ENCODE peak calls at places on chromosome 15, in four cellular contexts. M is mesendoderm, Z is ACHN, D is psoas muscle. P is an unnamed sample.
A peak's percentile ranks its signal among the peaks of the same experiment; 100 is the strongest.

GRCh38 chr15:99155961-99156443 is 51.1 kb downstream of the SYNM start:
- DNase-seq in D (no peak), M (peak; percentile 81), Z (no peak), P (no peak)

GRCh38 chr15:31393441-31394091 is 66.9 kb downstream of the KLF13 start:
- DNase-seq in D (no peak), Z (no peak), M (no peak), P (no peak)

GRCh38 chr15:78224024-78224413 is 10.3 kb downstream of the ACSBG1 start:
- DNase-seq in M (no peak), Z (no peak), D (no peak), P (no peak)

GRCh38 chr15:57890351-57890750 is 175.2 kb downstream of the ALDH1A2 start:
- DNase-seq in Z (no peak), D (no peak), M (peak; percentile 14), P (no peak)

GRCh38 chr15:65423150-65423976 is 616 bp upstream of the IGDCC4 start:
- DNase-seq in M (peak; percentile 67), D (no peak), Z (no peak), P (no peak)

GRCh38 chr15:98735895-98736617 is 87.7 kb downstream of the IGF1R start:
- DNase-seq in D (no peak), Z (no peak), M (no peak), P (no peak)

GRCh38 chr15:55846108-55846707 is 103.3 kb upstream of the PRTG start:
- DNase-seq in Z (peak; percentile 79), M (peak; percentile 90), D (no peak), P (no peak)

GRCh38 chr15:64180235-64180824 is 17.5 kb upstream of the PPIB start:
- DNase-seq in D (no peak), Z (no peak), M (peak; percentile 61), P (no peak)

GRCh38 chr15:70267306-70267705 is 169.6 kb upstream of the TLE3 start:
- DNase-seq in Z (no peak), M (no peak), D (peak; percentile 28), P (no peak)

GRCh38 chr15:38040615-38041014 is 106.2 kb downstream of the TMCO5A start:
- DNase-seq in M (no peak), Z (no peak), D (no peak), P (no peak)

GRCh38 chr15:62099171-62099601 is 32.4 kb downstream of the C2CD4A start:
- DNase-seq in Z (no peak), D (no peak), M (no peak), P (no peak)

GRCh38 chr15:70855764-70856163 is 1.8 kb upstream of the LARP6 start:
- DNase-seq in M (no peak), Z (no peak), D (no peak), P (no peak)

GRCh38 chr15:46654993-46655392 is 1020.2 kb downstream of the SQOR start:
- DNase-seq in Z (no peak), D (no peak), M (no peak), P (no peak)

GRCh38 chr15:71679223-71680078 is 130.9 kb upstream of the NR2E3 start:
- DNase-seq in Z (no peak), M (peak; percentile 37), D (no peak), P (no peak)

GRCh38 chr15:32878342-32878741 is 160.5 kb downstream of the GREM1 start:
- DNase-seq in D (no peak), Z (no peak), M (no peak), P (no peak)

GRCh38 chr15:66210684-66211083 is 42.9 kb downstream of the MEGF11 start:
- DNase-seq in D (no peak), Z (no peak), M (no peak), P (no peak)

GRCh38 chr15:45105586-45105985 is 8.4 kb downstream of the DUOX2 start:
- DNase-seq in M (no peak), Z (no peak), D (no peak), P (no peak)

GRCh38 chr15:63197626-63198025 is 8.2 kb downstream of the RAB8B start:
- DNase-seq in Z (no peak), D (no peak), M (no peak), P (no peak)

GRCh38 chr15:70974004-70974832 is 81.6 kb downstream of the LRRC49 start:
- DNase-seq in D (no peak), M (peak; percentile 46), Z (peak; percentile 33), P (no peak)

GRCh38 chr15:58771621-58772235 is 626 bp downstream of the MINDY2 start:
- DNase-seq in Z (peak; percentile 33), M (peak; percentile 77), D (peak; percentile 78), P (peak; percentile 89)

GRCh38 chr15:95826831-95827230 is 503.7 kb upstream of the NR2F2 start:
- DNase-seq in M (peak; percentile 58), D (no peak), Z (peak; percentile 6), P (no peak)

GRCh38 chr15:43100971-43101370 is 4.9 kb downstream of the UBR1 start:
- DNase-seq in D (no peak), Z (no peak), M (no peak), P (no peak)

GRCh38 chr15:41622901-41623300 is 37.3 kb upstream of the MGA start:
- DNase-seq in D (no peak), Z (no peak), M (no peak), P (no peak)

GRCh38 chr15:56243117-56243773 is 434 bp downstream of the RFX7 start:
- DNase-seq in D (peak; percentile 71), Z (peak; percentile 37), M (peak; percentile 78), P (peak; percentile 73)

GRCh38 chr15:70033529-70034140 is 64.1 kb downstream of the TLE3 start:
- DNase-seq in Z (no peak), M (no peak), D (no peak), P (no peak)

GRCh38 chr15:63605816-63606215 is 8.6 kb downstream of the FBXL22 start:
- DNase-seq in Z (no peak), D (no peak), M (no peak), P (no peak)

GRCh38 chr15:69224383-69224782 is 63.9 kb downstream of the GLCE start:
- DNase-seq in D (no peak), Z (no peak), M (peak; percentile 13), P (no peak)

GRCh38 chr15:62419206-62419605 is 254.1 kb upstream of the C2CD4B start:
- DNase-seq in D (no peak), M (no peak), Z (no peak), P (no peak)

GRCh38 chr15:39597751-39598185 is 16.9 kb downstream of the THBS1 start:
- DNase-seq in M (no peak), Z (peak; percentile 66), D (no peak), P (no peak)

GRCh38 chr15:59594493-59594942 is 17.1 kb upstream of the GCNT3 start:
- DNase-seq in Z (peak; percentile 89), M (no peak), D (no peak), P (no peak)

GRCh38 chr15:63037996-63038720 is 4.4 kb upstream of the TPM1 start:
- DNase-seq in D (no peak), Z (no peak), M (no peak), P (no peak)

GRCh38 chr15:45157974-45158373 is 28.2 kb downstream of the DUOX1 start:
- DNase-seq in D (no peak), M (peak; percentile 66), Z (no peak), P (no peak)

GRCh38 chr15:52284164-52284563 is 11.4 kb downstream of the MYO5C start:
- DNase-seq in D (no peak), M (no peak), Z (peak; percentile 3), P (no peak)

GRCh38 chr15:78341057-78341763 is 1.1 kb downstream of the CRABP1 start:
- DNase-seq in M (peak; percentile 80), D (no peak), Z (no peak), P (no peak)

P was measured in pancreas.